ENCODE peak calls at places on chromosomes 2 and 18, in five cellular contexts. U, M, D, H and Y are unnamed samples.

GRCh38 chr2:190532581-190532980 is 1.9 kb downstream of the NEMP2 start:
- DNase-seq in U (no peak), H (no peak), D (no peak), M (peak), Y (no peak)

GRCh38 chr18:34942276-34942675 is 98.9 kb upstream of the MAPRE2 start:
- DNase-seq in D (no peak), M (no peak), U (no peak), H (peak), Y (no peak)

GRCh38 chr18:9971313-9971920 is 57.6 kb downstream of the VAPA start:
- DNase-seq in M (peak), D (peak), H (peak), U (peak), Y (peak)

GRCh38 chr2:10526281-10526680 is 78.2 kb upstream of the ODC1 start:
- DNase-seq in D (no peak), M (no peak), H (no peak), U (no peak), Y (no peak)

GRCh38 chr2:72109904-72110303 is 37.8 kb downstream of the CYP26B1 start:
- DNase-seq in H (no peak), U (no peak), D (no peak), M (peak), Y (peak)

GRCh38 chr2:29725610-29726009 is 195.8 kb downstream of the ALK start:
- DNase-seq in D (no peak), U (no peak), H (no peak), M (no peak), Y (no peak)

GRCh38 chr2:44616616-44617266 is 255.0 kb downstream of the CAMKMT start:
- DNase-seq in D (no peak), U (no peak), H (peak), M (no peak), Y (no peak)

GRCh38 chr2:213316001-213316735 is 31.9 kb downstream of the SPAG16 start:
- DNase-seq in H (peak), M (peak), U (no peak), D (no peak), Y (no peak)

GRCh38 chr2:37795456-37795855 is 124.0 kb upstream of the CDC42EP3 start:
- DNase-seq in H (no peak), D (no peak), U (no peak), M (no peak), Y (no peak)

GRCh38 chr2:216633616-216634316 is 546 bp downstream of the IGFBP2 start:
- DNase-seq in U (no peak), M (peak), D (no peak), H (no peak), Y (peak)

GRCh38 chr2:903223-903900 is 47.3 kb upstream of the SNTG2 start:
- DNase-seq in D (no peak), H (no peak), U (no peak), M (peak), Y (no peak)

GRCh38 chr2:12675801-12676200 is 40.9 kb upstream of the TRIB2 start:
- DNase-seq in H (no peak), D (no peak), M (no peak), U (no peak), Y (no peak)

GRCh38 chr2:1518501-1518821 is 105.2 kb downstream of the TPO start:
- DNase-seq in M (no peak), D (no peak), H (no peak), U (no peak), Y (no peak)

GRCh38 chr2:29295843-29296242 is 180.6 kb downstream of the CLIP4 start:
- DNase-seq in H (peak), M (no peak), U (no peak), D (no peak), Y (no peak)

GRCh38 chr2:9752441-9753275 is 90.6 kb upstream of the TAF1B start:
- DNase-seq in H (peak), D (no peak), M (no peak), U (peak), Y (no peak)

GRCh38 chr2:223549215-223549614 is 52.9 kb downstream of the SCG2 start:
- DNase-seq in D (peak), H (peak), M (no peak), U (peak), Y (no peak)

GRCh38 chr2:102553601-102554000 is 65.8 kb upstream of the SLC9A2 start:
- DNase-seq in U (no peak), H (no peak), M (no peak), D (no peak), Y (no peak)